ENCODE peak calls at places on chromosomes 1 and 21, in seven cellular contexts. One of them, this sample, is unnamed.

GRCh38 chr1:245475116-245475515 is 320.3 kb downstream of the KIF26B start:
- DNase-seq in fibroblast of lung: peak; percentile 79
- DNase-seq in lung: no peak
- DNase-seq in CD8-positive, alpha-beta T cell: no peak
- DNase-seq in CD4-positive, alpha-beta T cell: no peak
- DNase-seq in heart right ventricle: no peak
- DNase-seq in progenitor cell of endocrine pancreas: no peak
- DNase-seq in this sample: no peak

GRCh38 chr1:165915480-165916395 is 88.3 kb downstream of the UCK2 start:
- DNase-seq in fibroblast of lung: no peak
- DNase-seq in lung: no peak
- DNase-seq in CD8-positive, alpha-beta T cell: no peak
- DNase-seq in CD4-positive, alpha-beta T cell: no peak
- DNase-seq in heart right ventricle: no peak
- DNase-seq in progenitor cell of endocrine pancreas: no peak
- DNase-seq in this sample: no peak

GRCh38 chr1:152252157-152252556 is 28.2 kb upstream of the HRNR start:
- DNase-seq in fibroblast of lung: peak; percentile 75
- DNase-seq in lung: no peak
- DNase-seq in CD8-positive, alpha-beta T cell: no peak
- DNase-seq in CD4-positive, alpha-beta T cell: no peak
- DNase-seq in heart right ventricle: no peak
- DNase-seq in progenitor cell of endocrine pancreas: no peak
- DNase-seq in this sample: no peak

GRCh38 chr1:155300553-155301329 is 497 bp downstream of the PKLR start:
- DNase-seq in fibroblast of lung: no peak
- DNase-seq in lung: no peak
- DNase-seq in CD8-positive, alpha-beta T cell: no peak
- DNase-seq in CD4-positive, alpha-beta T cell: no peak
- DNase-seq in heart right ventricle: no peak
- DNase-seq in progenitor cell of endocrine pancreas: no peak
- DNase-seq in this sample: no peak

GRCh38 chr1:23394664-23395063 is 25.0 kb upstream of the ZNF436 start:
- DNase-seq in fibroblast of lung: peak; percentile 93
- DNase-seq in lung: peak; percentile 66
- DNase-seq in CD8-positive, alpha-beta T cell: no peak
- DNase-seq in CD4-positive, alpha-beta T cell: no peak
- DNase-seq in heart right ventricle: peak; percentile 86
- DNase-seq in progenitor cell of endocrine pancreas: no peak
- DNase-seq in this sample: no peak

GRCh38 chr1:11358991-11359390 is 86.0 kb downstream of the UBIAD1 start:
- DNase-seq in fibroblast of lung: no peak
- DNase-seq in lung: no peak
- DNase-seq in CD8-positive, alpha-beta T cell: no peak
- DNase-seq in CD4-positive, alpha-beta T cell: no peak
- DNase-seq in heart right ventricle: no peak
- DNase-seq in progenitor cell of endocrine pancreas: no peak
- DNase-seq in this sample: no peak

GRCh38 chr1:230899845-230900251 is 31.5 kb upstream of the C1orf198 start:
- DNase-seq in fibroblast of lung: peak; percentile 95
- DNase-seq in lung: no peak
- DNase-seq in CD8-positive, alpha-beta T cell: no peak
- DNase-seq in CD4-positive, alpha-beta T cell: no peak
- DNase-seq in heart right ventricle: no peak
- DNase-seq in progenitor cell of endocrine pancreas: no peak
- DNase-seq in this sample: no peak

GRCh38 chr1:23169727-23170335 is 1.2 kb upstream of the LUZP1 start:
- DNase-seq in fibroblast of lung: peak; percentile 74
- DNase-seq in lung: peak; percentile 49
- DNase-seq in CD8-positive, alpha-beta T cell: peak; percentile 28
- DNase-seq in CD4-positive, alpha-beta T cell: no peak
- DNase-seq in heart right ventricle: peak; percentile 55
- DNase-seq in progenitor cell of endocrine pancreas: no peak
- DNase-seq in this sample: no peak

GRCh38 chr1:21280482-21280881 is 9.8 kb downstream of the ECE1 start:
- DNase-seq in fibroblast of lung: no peak
- DNase-seq in lung: no peak
- DNase-seq in CD8-positive, alpha-beta T cell: no peak
- DNase-seq in CD4-positive, alpha-beta T cell: no peak
- DNase-seq in heart right ventricle: no peak
- DNase-seq in progenitor cell of endocrine pancreas: no peak
- DNase-seq in this sample: no peak

GRCh38 chr1:109475261-109475660 is 8.4 kb upstream of the ATXN7L2 start:
- DNase-seq in fibroblast of lung: no peak
- DNase-seq in lung: no peak
- DNase-seq in CD8-positive, alpha-beta T cell: no peak
- DNase-seq in CD4-positive, alpha-beta T cell: no peak
- DNase-seq in heart right ventricle: no peak
- DNase-seq in progenitor cell of endocrine pancreas: no peak
- DNase-seq in this sample: no peak

GRCh38 chr1:53640696-53641065 is 98.3 kb downstream of the GLIS1 start:
- DNase-seq in fibroblast of lung: no peak
- DNase-seq in lung: no peak
- DNase-seq in CD8-positive, alpha-beta T cell: no peak
- DNase-seq in CD4-positive, alpha-beta T cell: no peak
- DNase-seq in heart right ventricle: no peak
- DNase-seq in progenitor cell of endocrine pancreas: no peak
- DNase-seq in this sample: no peak

GRCh38 chr1:205918955-205919746 is 24.1 kb downstream of the SLC26A9 start:
- DNase-seq in fibroblast of lung: peak; percentile 75
- DNase-seq in lung: peak; percentile 83
- DNase-seq in CD8-positive, alpha-beta T cell: peak; percentile 52
- DNase-seq in CD4-positive, alpha-beta T cell: peak; percentile 48
- DNase-seq in heart right ventricle: peak; percentile 88
- DNase-seq in progenitor cell of endocrine pancreas: peak; percentile 59
- DNase-seq in this sample: peak; percentile 78

DNA sequence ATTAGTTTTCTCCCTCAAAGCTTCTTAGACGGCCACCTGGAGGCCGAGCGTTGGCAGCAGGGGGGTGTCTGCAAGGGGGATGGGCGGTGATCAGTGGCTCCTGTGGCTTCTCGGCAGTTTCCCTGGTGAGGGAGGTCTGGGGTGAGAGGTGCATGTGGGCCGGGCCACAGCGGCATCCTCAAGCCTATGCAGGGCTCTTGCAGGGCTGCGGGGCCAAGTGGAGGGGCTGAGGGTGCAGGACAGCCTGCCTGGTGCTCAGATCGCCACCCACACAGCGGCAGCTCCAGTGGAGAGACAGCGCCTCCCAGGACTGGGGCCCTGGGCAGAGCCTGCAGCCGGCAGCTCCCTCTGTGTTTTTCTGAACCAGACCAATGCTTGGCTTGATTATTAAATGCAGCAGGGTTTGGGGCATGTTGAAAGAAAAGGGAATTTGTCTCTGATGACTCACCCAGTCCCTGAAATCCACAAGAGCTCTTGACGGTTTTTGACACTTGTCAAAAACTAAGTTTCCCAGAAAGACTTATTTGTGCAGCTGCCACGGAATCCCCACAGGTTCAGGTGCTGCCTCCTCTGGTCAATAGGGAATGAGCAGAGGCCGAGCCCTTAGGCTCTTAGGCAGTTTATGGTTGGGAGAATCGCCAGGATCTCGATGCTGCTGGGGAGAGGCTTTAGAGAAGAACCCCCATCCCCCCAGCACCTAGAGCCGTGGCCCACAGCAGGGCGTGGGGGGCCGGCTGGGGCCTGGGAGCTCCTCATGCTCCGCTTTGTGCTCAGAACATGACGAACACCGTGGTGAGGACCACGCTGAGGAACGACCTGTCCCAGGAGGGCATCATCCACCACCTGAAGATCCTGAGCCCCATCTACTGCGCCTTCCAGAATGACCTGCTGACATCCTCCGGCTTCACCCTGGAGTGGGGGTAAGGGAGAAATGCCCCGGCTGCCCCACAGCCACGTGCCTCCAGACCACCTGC is 54.7 kb downstream of the UMODL1 start:
- DNase-seq in fibroblast of lung: peak; percentile 63
- DNase-seq in lung: peak; percentile 76
- DNase-seq in CD8-positive, alpha-beta T cell: no peak
- DNase-seq in CD4-positive, alpha-beta T cell: no peak
- DNase-seq in heart right ventricle: no peak
- DNase-seq in progenitor cell of endocrine pancreas: no peak
- DNase-seq in this sample: no peak
- TF ChIP-seq CTCF in fibroblast of lung: peak; percentile 7
- TF ChIP-seq CTCF in lung: no peak
- TF ChIP-seq CTCF in CD8-positive, alpha-beta T cell: no peak
- TF ChIP-seq CTCF in CD4-positive, alpha-beta T cell: no peak
- TF ChIP-seq CTCF in heart right ventricle: no peak
- TF ChIP-seq CTCF in progenitor cell of endocrine pancreas: peak; percentile 50
- TF ChIP-seq CTCF in this sample: no peak

GRCh38 chr1:157751283-157751682 is 25.6 kb downstream of the FCRL2 start:
- DNase-seq in fibroblast of lung: no peak
- DNase-seq in lung: no peak
- DNase-seq in CD8-positive, alpha-beta T cell: no peak
- DNase-seq in CD4-positive, alpha-beta T cell: no peak
- DNase-seq in heart right ventricle: no peak
- DNase-seq in progenitor cell of endocrine pancreas: no peak
- DNase-seq in this sample: no peak

GRCh38 chr1:157758018-157758417 is 18.9 kb downstream of the FCRL2 start:
- DNase-seq in fibroblast of lung: no peak
- DNase-seq in lung: no peak
- DNase-seq in CD8-positive, alpha-beta T cell: no peak
- DNase-seq in CD4-positive, alpha-beta T cell: no peak
- DNase-seq in heart right ventricle: no peak
- DNase-seq in progenitor cell of endocrine pancreas: no peak
- DNase-seq in this sample: no peak

GRCh38 chr1:157748262-157748817 is 28.6 kb downstream of the FCRL2 start:
- DNase-seq in fibroblast of lung: no peak
- DNase-seq in lung: no peak
- DNase-seq in CD8-positive, alpha-beta T cell: no peak
- DNase-seq in CD4-positive, alpha-beta T cell: no peak
- DNase-seq in heart right ventricle: no peak
- DNase-seq in progenitor cell of endocrine pancreas: no peak
- DNase-seq in this sample: no peak

GRCh38 chr1:157753611-157754010 is 23.3 kb downstream of the FCRL2 start:
- DNase-seq in fibroblast of lung: no peak
- DNase-seq in lung: no peak
- DNase-seq in CD8-positive, alpha-beta T cell: no peak
- DNase-seq in CD4-positive, alpha-beta T cell: no peak
- DNase-seq in heart right ventricle: no peak
- DNase-seq in progenitor cell of endocrine pancreas: no peak
- DNase-seq in this sample: no peak
- TF ChIP-seq CTCF in fibroblast of lung: no peak
- TF ChIP-seq CTCF in lung: no peak
- TF ChIP-seq CTCF in CD8-positive, alpha-beta T cell: no peak
- TF ChIP-seq CTCF in CD4-positive, alpha-beta T cell: no peak
- TF ChIP-seq CTCF in heart right ventricle: no peak
- TF ChIP-seq CTCF in progenitor cell of endocrine pancreas: no peak
- TF ChIP-seq CTCF in this sample: no peak

GRCh38 chr1:59897165-59897564 is 29.4 kb downstream of the CYP2J2 start:
- DNase-seq in fibroblast of lung: no peak
- DNase-seq in lung: no peak
- DNase-seq in CD8-positive, alpha-beta T cell: no peak
- DNase-seq in CD4-positive, alpha-beta T cell: no peak
- DNase-seq in heart right ventricle: no peak
- DNase-seq in progenitor cell of endocrine pancreas: no peak
- DNase-seq in this sample: no peak

GRCh38 chr1:59898927-59899326 is 27.6 kb downstream of the CYP2J2 start:
- DNase-seq in fibroblast of lung: peak; percentile 25
- DNase-seq in lung: no peak
- DNase-seq in CD8-positive, alpha-beta T cell: no peak
- DNase-seq in CD4-positive, alpha-beta T cell: no peak
- DNase-seq in heart right ventricle: no peak
- DNase-seq in progenitor cell of endocrine pancreas: no peak
- DNase-seq in this sample: no peak

GRCh38 chr1:59903136-59903754 is 23.3 kb downstream of the CYP2J2 start:
- DNase-seq in fibroblast of lung: peak; percentile 11
- DNase-seq in lung: peak; percentile 36
- DNase-seq in CD8-positive, alpha-beta T cell: no peak
- DNase-seq in CD4-positive, alpha-beta T cell: no peak
- DNase-seq in heart right ventricle: no peak
- DNase-seq in progenitor cell of endocrine pancreas: no peak
- DNase-seq in this sample: no peak

GRCh38 chr1:59900640-59901039 is 25.9 kb downstream of the CYP2J2 start:
- DNase-seq in fibroblast of lung: no peak
- DNase-seq in lung: no peak
- DNase-seq in CD8-positive, alpha-beta T cell: no peak
- DNase-seq in CD4-positive, alpha-beta T cell: no peak
- DNase-seq in heart right ventricle: no peak
- DNase-seq in progenitor cell of endocrine pancreas: no peak
- DNase-seq in this sample: no peak

GRCh38 chr1:59901770-59902388 is 24.7 kb downstream of the CYP2J2 start:
- DNase-seq in fibroblast of lung: peak; percentile 17
- DNase-seq in lung: no peak
- DNase-seq in CD8-positive, alpha-beta T cell: no peak
- DNase-seq in CD4-positive, alpha-beta T cell: no peak
- DNase-seq in heart right ventricle: no peak
- DNase-seq in progenitor cell of endocrine pancreas: no peak
- DNase-seq in this sample: no peak
- TF ChIP-seq CTCF in fibroblast of lung: no peak
- TF ChIP-seq CTCF in lung: no peak
- TF ChIP-seq CTCF in CD8-positive, alpha-beta T cell: no peak
- TF ChIP-seq CTCF in CD4-positive, alpha-beta T cell: no peak
- TF ChIP-seq CTCF in heart right ventricle: no peak
- TF ChIP-seq CTCF in progenitor cell of endocrine pancreas: no peak
- TF ChIP-seq CTCF in this sample: no peak

GRCh38 chr1:163928649-163929048 is 606.9 kb downstream of the NUF2 start:
- DNase-seq in fibroblast of lung: no peak
- DNase-seq in lung: no peak
- DNase-seq in CD8-positive, alpha-beta T cell: no peak
- DNase-seq in CD4-positive, alpha-beta T cell: no peak
- DNase-seq in heart right ventricle: no peak
- DNase-seq in progenitor cell of endocrine pancreas: no peak
- DNase-seq in this sample: no peak

GRCh38 chr1:163928080-163928479 is 606.3 kb downstream of the NUF2 start:
- DNase-seq in fibroblast of lung: no peak
- DNase-seq in lung: no peak
- DNase-seq in CD8-positive, alpha-beta T cell: no peak
- DNase-seq in CD4-positive, alpha-beta T cell: no peak
- DNase-seq in heart right ventricle: peak; percentile 11
- DNase-seq in progenitor cell of endocrine pancreas: no peak
- DNase-seq in this sample: no peak

DNA sequence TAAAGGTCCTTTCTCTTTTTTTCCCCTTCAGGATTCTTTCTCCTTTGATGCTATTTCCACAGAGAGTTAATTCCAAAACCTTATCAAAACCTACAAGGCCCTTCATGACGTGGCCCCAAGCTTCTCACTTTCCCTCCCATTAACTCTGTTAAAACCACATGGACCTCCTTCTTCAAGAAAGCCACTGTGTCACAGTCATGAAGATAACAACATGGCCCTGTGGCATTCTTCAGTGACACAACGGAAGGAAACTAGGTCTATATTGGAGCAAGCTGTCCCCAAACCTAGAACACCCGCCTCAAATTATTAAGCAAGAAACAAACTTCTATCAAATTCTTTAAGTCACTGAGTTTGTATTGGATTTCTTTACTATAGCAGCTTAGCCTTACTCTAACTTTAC is 611.1 kb downstream of the NUF2 start:
- DNase-seq in fibroblast of lung: no peak
- DNase-seq in lung: no peak
- DNase-seq in CD8-positive, alpha-beta T cell: no peak
- DNase-seq in CD4-positive, alpha-beta T cell: no peak
- DNase-seq in heart right ventricle: no peak
- DNase-seq in progenitor cell of endocrine pancreas: no peak
- DNase-seq in this sample: no peak
- TF ChIP-seq CTCF in fibroblast of lung: no peak
- TF ChIP-seq CTCF in lung: no peak
- TF ChIP-seq CTCF in CD8-positive, alpha-beta T cell: no peak
- TF ChIP-seq CTCF in CD4-positive, alpha-beta T cell: no peak
- TF ChIP-seq CTCF in heart right ventricle: no peak
- TF ChIP-seq CTCF in progenitor cell of endocrine pancreas: no peak
- TF ChIP-seq CTCF in this sample: no peak